ENCODE peak calls at places on chromosomes 13 and 19, in eight cellular contexts. T is adrenal gland, F is transverse colon, L is T-helper 1 cell, S is HEK293T, J is type B pancreatic cell, M is C1 segment of cervical spinal cord, X is caudate nucleus. N is an unnamed sample.
A peak's percentile ranks its signal among the peaks of the same experiment; 100 is the strongest.

GRCh38 chr13:58884353-58884752 is 1252.8 kb downstream of the PCDH17 start:
- DNase-seq in S (no peak), M (no peak), J (no peak), F (no peak), T (no peak), X (no peak), L (no peak), N (no peak)

GRCh38 chr13:24147570-24147963 is 13.0 kb upstream of the SPATA13 start:
- DNase-seq in T (no peak), F (peak; percentile 38), X (no peak), L (no peak), M (no peak), S (no peak), J (no peak), N (no peak)

GRCh38 chr13:74289861-74290260 is 155.7 kb upstream of the KLF12 start:
- DNase-seq in F (no peak), J (no peak), L (no peak), X (no peak), M (no peak), S (no peak), T (no peak), N (no peak)

GRCh38 chr19:28065026-28065425 is 1147.9 kb downstream of the UQCRFS1 start:
- DNase-seq in J (no peak), S (no peak), X (no peak), F (no peak), L (no peak), M (no peak), T (no peak), N (no peak)

GRCh38 chr19:20999731-21000352 is 20.6 kb upstream of the ZNF430 start:
- DNase-seq in M (peak; percentile 81), S (no peak), T (peak; percentile 98), L (peak; percentile 68), J (peak; percentile 91), X (peak; percentile 74), F (peak; percentile 73), N (no peak)

GRCh38 chr19:17676295-17676694 is 11.9 kb downstream of the UNC13A start:
- DNase-seq in X (no peak), T (no peak), M (no peak), F (no peak), J (no peak), L (no peak), S (no peak), N (no peak)

GRCh38 chr13:110590577-110590976 is 24.8 kb upstream of the NAXD start:
- DNase-seq in S (no peak), J (no peak), L (no peak), F (no peak), T (no peak), M (no peak), X (no peak), N (no peak)

GRCh38 chr13:49560270-49561063 is 24.9 kb downstream of the RCBTB1 start:
- DNase-seq in S (peak; percentile 14), L (no peak), M (no peak), J (no peak), F (peak; percentile 15), T (peak; percentile 64), X (no peak), N (no peak)

GRCh38 chr19:27714857-27715256 is 1498.1 kb downstream of the UQCRFS1 start:
- DNase-seq in L (no peak), S (no peak), X (no peak), F (no peak), J (no peak), T (no peak), M (no peak), N (no peak)

GRCh38 chr19:12364391-12365093 is 941 bp downstream of the ZNF442 start:
- DNase-seq in S (peak; percentile 10), M (no peak), L (no peak), X (peak; percentile 3), T (peak; percentile 55), J (no peak), F (peak; percentile 15), N (no peak)

GRCh38 chr19:51511353-51511752 is 9.8 kb upstream of the SIGLEC12 start:
- DNase-seq in X (no peak), T (no peak), M (no peak), J (no peak), S (no peak), F (no peak), L (no peak), N (no peak)

GRCh38 chr13:111623170-111623569 is 302.7 kb downstream of the TEX29 start:
- DNase-seq in J (peak; percentile 37), S (no peak), X (no peak), L (no peak), M (no peak), F (no peak), T (no peak), N (no peak)

GRCh38 chr13:94061316-94061715 is 418.2 kb downstream of the DCT start:
- DNase-seq in F (no peak), L (no peak), M (no peak), S (no peak), J (no peak), T (no peak), X (no peak), N (no peak)

N was measured in NK-92 treated with Interleukin-12 subunit alpha and Interleukin-12 subunit beta, amount 100 ng/mL, for 24 hours.